ENCODE peak calls at places on chromosomes 11 and 22, in six cellular contexts. X is epithelial cell of esophagus; S is stimulated activated naive CD4-positive, alpha-beta T cell; Y is fibroblast of the aortic adventitia; V is iris pigment epithelial cell; L is naive thymus-derived CD8-positive, alpha-beta T cell. I is an unnamed sample.

GRCh38 chr22:32672542-32672941 is 129.0 kb upstream of the TIMP3 start:
- DNase-seq in L (no peak), Y (no peak), S (no peak), X (no peak), V (no peak), I (no peak)

GRCh38 chr11:78039919-78040671 is 17.0 kb upstream of the KCTD14 start:
- DNase-seq in Y (peak; percentile 85), S (no peak), V (peak; percentile 84), L (no peak), X (peak; percentile 86), I (peak; percentile 83)

GRCh38 chr11:96621161-96621560 is 231.3 kb downstream of the JRKL start:
- DNase-seq in S (no peak), V (no peak), L (no peak), Y (no peak), X (no peak), I (no peak)

GRCh38 chr11:75103380-75104026 is 6.8 kb upstream of the OR2AT4 start:
- DNase-seq in X (peak; percentile 24), V (peak; percentile 53), Y (peak; percentile 75), S (no peak), L (no peak), I (no peak)

GRCh38 chr11:1825039-1825740 is 9.6 kb upstream of the SYT8 start:
- DNase-seq in X (no peak), Y (no peak), V (no peak), L (no peak), S (no peak), I (no peak)

GRCh38 chr22:22604326-22605073 is 39.9 kb upstream of the GGTLC2 start:
- DNase-seq in L (no peak), X (no peak), V (no peak), S (no peak), Y (no peak), I (no peak)

GRCh38 chr11:65421204-65422103 is 1.1 kb upstream of the NEAT1 start:
- DNase-seq in X (peak; percentile 100), V (peak; percentile 99), L (peak; percentile 96), Y (peak; percentile 100), S (peak; percentile 89), I (peak; percentile 86)

GRCh38 chr11:76694664-76695063 is 24.1 kb upstream of the LRRC32 start:
- DNase-seq in L (no peak), Y (peak; percentile 76), X (peak; percentile 79), V (peak; percentile 91), S (no peak), I (no peak)

GRCh38 chr11:64419818-64420485 is 61.0 kb downstream of the RPS6KA4 start:
- DNase-seq in Y (peak; percentile 60), X (peak; percentile 19), S (no peak), L (no peak), V (peak; percentile 26), I (no peak)

GRCh38 chr11:73969091-73969490 is 13.6 kb downstream of the UCP2 start:
- DNase-seq in Y (no peak), X (no peak), L (no peak), S (no peak), V (no peak), I (no peak)

GRCh38 chr11:6567371-6567745 is 36.1 kb downstream of the RRP8 start:
- DNase-seq in S (no peak), X (no peak), L (no peak), V (no peak), Y (no peak), I (no peak)

GRCh38 chr11:9210922-9211320 is 54.2 kb downstream of the DENND5A start:
- DNase-seq in S (no peak), Y (peak; percentile 55), X (peak; percentile 73), L (no peak), V (peak; percentile 53), I (no peak)

GRCh38 chr11:85813721-85814120 is 2.8 kb upstream of the SYTL2 start:
- DNase-seq in Y (no peak), L (no peak), S (no peak), X (peak; percentile 27), V (no peak), I (no peak)

GRCh38 chr11:121844016-121844415 is 272.0 kb downstream of the BLID start:
- DNase-seq in V (peak; percentile 39), X (no peak), L (no peak), S (no peak), Y (no peak), I (no peak)

GRCh38 chr11:12560861-12561260 is 113.4 kb upstream of the TEAD1 start:
- DNase-seq in V (no peak), Y (no peak), X (no peak), L (no peak), S (no peak), I (no peak)

GRCh38 chr11:32090774-32091370 is at the start of gene RCN1:
- DNase-seq in L (no peak), V (peak; percentile 85), S (peak; percentile 7), Y (peak; percentile 73), X (peak; percentile 45), I (no peak)